ENCODE peak calls at places on chromosomes 3 and 15, in eight cellular contexts. X, A, K, P, J, Q, I and W are unnamed samples.

GRCh38 chr3:188416041-188416440 is 262.1 kb downstream of the LPP start:
- DNase-seq in X (no peak), A (no peak), K (no peak), P (no peak), J (no peak), Q (no peak), I (no peak), W (no peak)

GRCh38 chr15:81293728-81294500 is 30.0 kb downstream of the STARD5 start:
- DNase-seq in X (peak), A (peak), K (peak), P (no peak), J (no peak), Q (no peak), I (no peak), W (peak)

GRCh38 chr3:51295625-51296024 is 89.5 kb upstream of the MANF start:
- DNase-seq in X (no peak), A (no peak), K (no peak), P (no peak), J (no peak), Q (no peak), I (no peak), W (no peak)

GRCh38 chr3:14256046-14256445 is 77.4 kb downstream of the LSM3 start:
- DNase-seq in X (no peak), A (no peak), K (no peak), P (no peak), J (no peak), Q (no peak), I (no peak), W (no peak)

GRCh38 chr15:48393650-48394049 is 62.4 kb downstream of the DUT start:
- DNase-seq in X (peak), A (no peak), K (peak), P (no peak), J (no peak), Q (no peak), I (no peak), W (no peak)

GRCh38 chr3:141729240-141729639 is 8.9 kb upstream of the RNF7 start:
- DNase-seq in X (no peak), A (no peak), K (no peak), P (no peak), J (no peak), Q (no peak), I (no peak), W (no peak)

GRCh38 chr3:32894977-32895376 is 56.5 kb upstream of the CCR4 start:
- DNase-seq in X (no peak), A (no peak), K (no peak), P (no peak), J (no peak), Q (no peak), I (no peak), W (no peak)

GRCh38 chr15:56918907-56919707 is 663 bp downstream of the TCF12 start:
- DNase-seq in X (peak), A (peak), K (peak), P (no peak), J (peak), Q (peak), I (peak), W (peak)

GRCh38 chr15:33048255-33048654 is 146.3 kb downstream of the FMN1 start:
- DNase-seq in X (no peak), A (no peak), K (no peak), P (no peak), J (no peak), Q (no peak), I (no peak), W (no peak)

GRCh38 chr3:130345487-130346079 is at the start of gene COL6A5:
- DNase-seq in X (peak), A (no peak), K (no peak), P (no peak), J (no peak), Q (no peak), I (no peak), W (no peak)

GRCh38 chr3:127799476-127800222 is 22.7 kb downstream of the MGLL start:
- DNase-seq in X (no peak), A (no peak), K (no peak), P (no peak), J (no peak), Q (peak), I (peak), W (no peak)

GRCh38 chr3:178002113-178002512 is 534.1 kb upstream of the KCNMB2 start:
- DNase-seq in X (no peak), A (no peak), K (no peak), P (no peak), J (no peak), Q (no peak), I (no peak), W (no peak)

GRCh38 chr3:15820911-15821310 is 23.1 kb upstream of the ANKRD28 start:
- DNase-seq in X (no peak), A (no peak), K (no peak), P (no peak), J (no peak), Q (no peak), I (no peak), W (no peak)

GRCh38 chr15:76199106-76200082 is 111.9 kb downstream of the ETFA start:
- DNase-seq in X (no peak), A (no peak), K (no peak), P (no peak), J (no peak), Q (no peak), I (peak), W (no peak)

GRCh38 chr15:80246425-80246894 is 5.6 kb downstream of the CTXND1 start:
- DNase-seq in X (no peak), A (no peak), K (peak), P (peak), J (no peak), Q (no peak), I (no peak), W (no peak)

GRCh38 chr3:100796556-100796955 is 87.3 kb downstream of the TFG start:
- DNase-seq in X (no peak), A (no peak), K (no peak), P (no peak), J (no peak), Q (peak), I (no peak), W (no peak)

GRCh38 chr3:170506556-170506955 is 79.3 kb downstream of the SLC7A14 start:
- DNase-seq in X (no peak), A (no peak), K (no peak), P (no peak), J (no peak), Q (no peak), I (peak), W (no peak)

GRCh38 chr15:80152896-80153876 is at the start of gene FAH:
- DNase-seq in X (no peak), A (peak), K (no peak), P (no peak), J (peak), Q (peak), I (no peak), W (peak)

GRCh38 chr3:178810173-178810572 is 261.4 kb downstream of the ZMAT3 start:
- DNase-seq in X (no peak), A (no peak), K (no peak), P (no peak), J (no peak), Q (no peak), I (no peak), W (no peak)

GRCh38 chr3:71541313-71541712 is 42.2 kb downstream of the FOXP1 start:
- DNase-seq in X (no peak), A (no peak), K (no peak), P (no peak), J (no peak), Q (no peak), I (no peak), W (no peak)

GRCh38 chr15:70879386-70879785 is 12.8 kb downstream of the THAP10 start:
- DNase-seq in X (no peak), A (no peak), K (no peak), P (no peak), J (no peak), Q (no peak), I (no peak), W (no peak)

GRCh38 chr3:81041331-81041730 is 720.1 kb downstream of the GBE1 start:
- DNase-seq in X (no peak), A (no peak), K (no peak), P (no peak), J (no peak), Q (no peak), I (no peak), W (no peak)

GRCh38 chr3:49294343-49294742 is 17.3 kb upstream of the C3orf62 start:
- DNase-seq in X (no peak), A (no peak), K (no peak), P (no peak), J (no peak), Q (no peak), I (no peak), W (no peak)

GRCh38 chr3:172836390-172836997 is 86.0 kb downstream of the ECT2 start:
- DNase-seq in X (no peak), A (peak), K (no peak), P (no peak), J (no peak), Q (peak), I (peak), W (no peak)

GRCh38 chr3:169170456-169170855 is 493.1 kb downstream of the MECOM start:
- DNase-seq in X (no peak), A (no peak), K (no peak), P (no peak), J (no peak), Q (no peak), I (no peak), W (no peak)
- H3K27ac ChIP-seq in X (no peak), A (no peak), K (no peak), P (no peak), J (no peak), Q (no peak), I (no peak), W (no peak)

GRCh38 chr3:183375787-183376186 is 52.6 kb downstream of the MCF2L2 start:
- DNase-seq in X (no peak), A (no peak), K (no peak), P (no peak), J (peak), Q (no peak), I (no peak), W (no peak)

GRCh38 chr3:183378008-183378407 is 50.4 kb downstream of the MCF2L2 start:
- DNase-seq in X (no peak), A (no peak), K (no peak), P (no peak), J (no peak), Q (no peak), I (no peak), W (no peak)

GRCh38 chr3:183378951-183379350 is 49.5 kb downstream of the MCF2L2 start:
- DNase-seq in X (no peak), A (no peak), K (no peak), P (no peak), J (no peak), Q (no peak), I (no peak), W (no peak)

GRCh38 chr3:183378545-183378944 is 49.9 kb downstream of the MCF2L2 start:
- DNase-seq in X (peak), A (no peak), K (no peak), P (no peak), J (no peak), Q (no peak), I (no peak), W (no peak)

GRCh38 chr3:183377307-183377959 is 51.0 kb downstream of the MCF2L2 start:
- DNase-seq in X (no peak), A (no peak), K (no peak), P (no peak), J (no peak), Q (peak), I (peak), W (no peak)
- H3K27ac ChIP-seq in X (peak), A (no peak), K (no peak), P (no peak), J (no peak), Q (no peak), I (peak), W (no peak)

GRCh38 chr15:66403323-66403722 is 16.6 kb downstream of the MAP2K1 start:
- DNase-seq in X (no peak), A (no peak), K (no peak), P (no peak), J (no peak), Q (no peak), I (no peak), W (no peak)
- H3K27ac ChIP-seq in X (peak), A (no peak), K (no peak), P (no peak), J (no peak), Q (no peak), I (no peak), W (no peak)

GRCh38 chr3:150538324-150539208 is 7.7 kb downstream of the SERP1 start:
- DNase-seq in X (no peak), A (no peak), K (no peak), P (no peak), J (no peak), Q (no peak), I (no peak), W (no peak)
- H3K27ac ChIP-seq in X (peak), A (no peak), K (peak), P (no peak), J (no peak), Q (no peak), I (no peak), W (no peak)

GRCh38 chr15:101252836-101253235 is 988 bp upstream of the CHSY1 start:
- DNase-seq in X (no peak), A (no peak), K (no peak), P (no peak), J (no peak), Q (no peak), I (no peak), W (no peak)
- H3K27ac ChIP-seq in X (peak), A (peak), K (peak), P (peak), J (peak), Q (no peak), I (no peak), W (peak)

GRCh38 chr3:20772869-20773268 is 586.9 kb upstream of the SGO1 start:
- DNase-seq in X (no peak), A (no peak), K (no peak), P (no peak), J (no peak), Q (no peak), I (no peak), W (no peak)
- H3K27ac ChIP-seq in X (no peak), A (no peak), K (no peak), P (no peak), J (no peak), Q (no peak), I (no peak), W (no peak)